ENCODE peak calls at places on chromosomes 6 and 20, in ten cellular contexts. K, I, X, O, E, T, N, F, M and P are unnamed samples.

GRCh38 chr6:89146748-89147715 is 1.2 kb downstream of the PM20D2 start:
- DNase-seq in K (no peak), X (no peak), E (no peak), M (peak; percentile 17), F (no peak), N (peak; percentile 6), O (no peak), T (peak; percentile 59), I (no peak), P (no peak)

GRCh38 chr20:34689486-34689885 is 12.6 kb upstream of the PIGU start:
- DNase-seq in O (no peak), T (no peak), N (no peak), M (no peak), E (no peak), F (no peak), I (no peak), X (no peak), K (no peak), P (no peak)

GRCh38 chr6:118408863-118409262 is 139.2 kb upstream of the PLN start:
- DNase-seq in N (no peak), O (no peak), X (no peak), I (no peak), M (no peak), T (no peak), K (no peak), F (no peak), E (no peak), P (no peak)

GRCh38 chr20:4060054-4060795 is 44.9 kb upstream of the RNF24 start:
- DNase-seq in K (no peak), E (peak; percentile 72), X (peak; percentile 81), F (no peak), I (no peak), M (no peak), O (peak; percentile 87), N (no peak), T (no peak), P (no peak)

GRCh38 chr6:23522751-23523527 is 603.1 kb upstream of the NRSN1 start:
- DNase-seq in N (no peak), M (no peak), E (no peak), X (no peak), O (no peak), F (no peak), K (no peak), T (peak; percentile 46), I (no peak), P (no peak)

GRCh38 chr6:122956376-122956775 is 39.7 kb upstream of the CLVS2 start:
- DNase-seq in O (no peak), X (no peak), F (no peak), K (no peak), T (no peak), N (no peak), I (no peak), M (no peak), E (no peak), P (no peak)

GRCh38 chr20:54306985-54307710 is 99.3 kb downstream of the PFDN4 start:
- DNase-seq in X (no peak), F (no peak), N (no peak), T (no peak), M (no peak), K (no peak), E (no peak), I (no peak), O (no peak), P (no peak)

GRCh38 chr20:36483919-36484808 is 57.2 kb upstream of the MYL9 start:
- DNase-seq in K (no peak), T (no peak), F (no peak), O (no peak), N (no peak), M (no peak), X (no peak), E (no peak), I (no peak), P (no peak)

GRCh38 chr6:21438237-21438985 is 155.1 kb upstream of the SOX4 start:
- DNase-seq in E (no peak), K (no peak), F (no peak), I (no peak), T (peak; percentile 15), O (no peak), X (no peak), M (peak; percentile 16), N (no peak), P (no peak)

GRCh38 chr20:58481541-58482021 is 33.6 kb downstream of the APCDD1L start:
- DNase-seq in N (peak; percentile 15), K (no peak), I (no peak), O (peak; percentile 67), F (no peak), T (no peak), X (no peak), E (no peak), M (peak; percentile 6), P (no peak)

GRCh38 chr6:130020892-130021483 is 2.6 kb downstream of the L3MBTL3 start:
- DNase-seq in O (peak; percentile 91), N (peak; percentile 28), T (peak; percentile 66), K (peak; percentile 86), E (peak; percentile 93), X (peak; percentile 76), M (peak; percentile 86), I (peak; percentile 93), F (peak; percentile 82), P (peak; percentile 26)

GRCh38 chr6:123570813-123571684 is 65.7 kb downstream of the TRDN start:
- DNase-seq in T (no peak), F (no peak), O (no peak), E (no peak), N (no peak), K (no peak), M (no peak), I (no peak), X (no peak), P (no peak)

GRCh38 chr20:6956056-6956455 is 188.6 kb downstream of the BMP2 start:
- DNase-seq in T (no peak), E (no peak), O (no peak), M (no peak), I (no peak), X (no peak), F (no peak), N (no peak), K (no peak), P (no peak)

DNA sequence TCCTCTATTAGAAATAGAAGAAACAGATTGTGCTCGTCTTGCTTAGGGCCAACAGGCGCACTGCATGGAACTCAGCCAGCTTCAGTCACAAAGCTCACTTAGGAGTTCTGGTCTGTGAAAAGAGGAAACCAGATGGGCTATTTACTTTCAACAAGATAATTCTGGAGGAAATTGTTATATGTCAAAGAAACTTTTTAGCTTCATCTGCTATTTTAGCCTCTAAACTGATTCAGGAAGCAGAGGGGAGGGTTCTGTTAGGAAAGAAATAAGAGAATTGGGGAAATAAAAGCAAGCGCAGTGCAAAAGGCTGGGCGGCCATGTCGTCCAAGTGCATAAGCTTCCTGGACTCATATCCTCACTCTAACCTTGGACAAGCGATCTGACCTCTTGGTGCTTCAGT is 21.3 kb downstream of the PRKN start:
- DNase-seq in N (no peak), X (peak; percentile 19), I (no peak), M (no peak), E (peak; percentile 89), K (peak; percentile 84), O (peak; percentile 30), F (no peak), T (no peak), P (peak; percentile 23)
- H3K27ac ChIP-seq in N (no peak overlapping the region), X (peak overlapping the region; percentile 14), I (peak overlapping the region; percentile 56), M (no peak overlapping the region), E (peak overlapping the region; percentile 61), K (no peak overlapping the region), O (no peak overlapping the region), F (no peak overlapping the region), T (no peak overlapping the region), P (peak overlapping the region; percentile 50)

GRCh38 chr6:158015545-158015944 is 33.9 kb downstream of the SYNJ2 start:
- DNase-seq in F (no peak), N (no peak), X (no peak), M (no peak), O (no peak), K (no peak), I (no peak), T (no peak), E (no peak), P (no peak)

GRCh38 chr6:158013904-158014504 is 32.3 kb downstream of the SYNJ2 start:
- DNase-seq in X (no peak), K (no peak), O (no peak), T (no peak), N (no peak), F (no peak), I (no peak), M (no peak), E (no peak), P (no peak)

GRCh38 chr6:158015188-158015506 is 33.5 kb downstream of the SYNJ2 start:
- DNase-seq in O (no peak), N (no peak), M (no peak), F (no peak), E (no peak), I (no peak), T (no peak), K (no peak), X (no peak), P (no peak)

GRCh38 chr6:158016571-158017383 is 35.1 kb downstream of the SYNJ2 start:
- DNase-seq in O (no peak), X (no peak), K (no peak), T (no peak), E (peak; percentile 61), F (no peak), N (no peak), M (no peak), I (no peak), P (peak; percentile 34)

DNA sequence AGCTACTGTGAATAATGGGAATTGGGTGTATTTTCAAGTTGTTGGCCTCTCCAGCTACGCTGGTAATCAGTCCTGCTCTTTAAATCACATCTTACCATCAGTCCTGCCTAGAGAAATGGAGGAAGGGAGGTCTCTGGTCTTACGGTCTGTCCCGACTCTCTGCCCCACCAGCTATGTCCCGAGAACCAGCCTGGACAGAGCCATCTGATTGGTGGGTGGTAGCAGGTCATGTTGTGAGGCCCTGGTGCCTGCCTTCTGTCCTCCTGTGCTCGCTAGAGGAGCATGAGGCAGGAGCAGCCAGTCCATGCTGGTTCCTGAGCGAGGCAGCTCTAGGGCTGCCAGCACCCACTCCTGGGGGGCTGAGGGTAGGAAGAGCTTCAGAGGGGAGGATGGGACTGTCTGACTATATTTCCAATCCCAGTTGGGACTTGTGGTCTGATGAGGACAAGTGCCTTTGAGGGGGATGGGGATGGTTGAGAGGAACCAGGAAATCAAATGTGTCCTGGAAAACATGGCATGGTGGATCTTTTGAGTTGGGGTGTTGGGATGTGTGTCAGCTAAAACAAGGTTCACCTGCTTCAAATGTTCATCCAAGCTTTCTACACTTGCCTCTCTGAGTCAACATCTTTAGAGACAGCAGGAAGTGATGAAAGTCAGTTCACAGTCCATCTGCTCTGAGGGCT is 33.0 kb downstream of the SYNJ2 start:
- DNase-seq in X (no peak), M (no peak), E (peak; percentile 46), F (no peak), N (no peak), K (no peak), I (no peak), T (no peak), O (no peak), P (no peak)
- H3K27ac ChIP-seq in X (no peak overlapping the region), M (no peak overlapping the region), E (no peak overlapping the region), F (no peak overlapping the region), N (peak overlapping the region; percentile 35), K (no peak overlapping the region), I (no peak overlapping the region), T (no peak overlapping the region), O (no peak overlapping the region), P (peak overlapping the region; percentile 99)

GRCh38 chr20:46117704-46118467 is at the start of gene CD40:
- DNase-seq in O (peak; percentile 85), E (peak; percentile 95), M (peak; percentile 91), K (peak; percentile 93), N (peak; percentile 89), T (no peak), X (peak; percentile 85), I (peak; percentile 97), F (peak; percentile 92), P (no peak)
- H3K27ac ChIP-seq in O (peak within 1 kb of the TSS; percentile 56), E (peak within 1 kb of the TSS; percentile 87), M (peak within 1 kb of the TSS; percentile 90), K (peak within 1 kb of the TSS; percentile 85), N (peak within 1 kb of the TSS; percentile 57), T (no peak within 1 kb of the TSS), X (peak within 1 kb of the TSS; percentile 94), I (peak within 1 kb of the TSS; percentile 77), F (peak within 1 kb of the TSS; percentile 95), P (peak within 1 kb of the TSS; percentile 58)

GRCh38 chr6:17870302-17871168 is 116.9 kb downstream of the KIF13A start:
- DNase-seq in T (no peak), M (no peak), K (no peak), N (no peak), O (no peak), I (no peak), X (no peak), E (no peak), F (no peak), P (no peak)
- H3K27ac ChIP-seq in T (peak overlapping the region; percentile 94), M (no peak overlapping the region), K (no peak overlapping the region), N (no peak overlapping the region), O (no peak overlapping the region), I (no peak overlapping the region), X (no peak overlapping the region), E (no peak overlapping the region), F (no peak overlapping the region), P (peak overlapping the region; percentile 88)